ENCODE peak calls at places on chromosomes 13 and 19, in four cellular contexts. U is body of pancreas, E is endodermal cell, F is glutamatergic neuron. A is an unnamed sample.

GRCh38 chr13:33838567-33839131 is 20.7 kb downstream of the RFC3 start:
- DNase-seq in U (no peak), E (no peak), F (no peak), A (no peak)

GRCh38 chr19:5683177-5683886 is 2.5 kb downstream of the HSD11B1L start:
- DNase-seq in U (no peak), E (no peak), F (no peak), A (no peak)

GRCh38 chr13:97339989-97340361 is 94.0 kb upstream of the RAP2A start:
- DNase-seq in U (no peak), E (no peak), F (no peak), A (no peak)

GRCh38 chr19:17564783-17565182 is 9.3 kb downstream of the COLGALT1 start:
- DNase-seq in U (no peak), E (no peak), F (no peak), A (no peak)

GRCh38 chr13:110680852-110681251 is 25.1 kb downstream of the CARS2 start:
- DNase-seq in U (no peak), E (peak), F (peak), A (no peak)

GRCh38 chr13:71867101-71867814 is at the start of gene DACH1:
- DNase-seq in U (peak), E (peak), F (peak), A (peak)

GRCh38 chr13:77457989-77458388 is 77.5 kb upstream of the SCEL start:
- DNase-seq in U (no peak), E (no peak), F (no peak), A (no peak)

GRCh38 chr13:73220966-73221720 is 162.3 kb downstream of the KLF5 start:
- DNase-seq in U (no peak), E (peak), F (peak), A (no peak)

GRCh38 chr13:113413178-113413897 is 40.0 kb downstream of the ADPRHL1 start:
- DNase-seq in U (no peak), E (no peak), F (no peak), A (no peak)

GRCh38 chr19:5112175-5112574 is 143.3 kb downstream of the KDM4B start:
- DNase-seq in U (no peak), E (no peak), F (no peak), A (no peak)

GRCh38 chr19:1206733-1207301 is 1.2 kb downstream of the STK11 start:
- DNase-seq in U (peak), E (peak), F (no peak), A (no peak)

GRCh38 chr13:28716511-28716910 is 2.3 kb downstream of the SLC46A3 start:
- DNase-seq in U (peak), E (peak), F (no peak), A (no peak)

GRCh38 chr19:55697698-55698097 is 22.7 kb downstream of the EPN1 start:
- DNase-seq in U (no peak), E (peak), F (no peak), A (no peak)

GRCh38 chr13:23722726-23723453 is 152.7 kb downstream of the TNFRSF19 start:
- DNase-seq in U (no peak), E (no peak), F (no peak), A (no peak)

GRCh38 chr19:2061093-2061935 is 10.3 kb upstream of the MKNK2 start:
- DNase-seq in U (peak), E (peak), F (peak), A (peak)

GRCh38 chr19:36084231-36085009 is 26.5 kb upstream of the OVOL3 start:
- DNase-seq in U (no peak), E (no peak), F (no peak), A (no peak)

GRCh38 chr19:33677745-33678426 is 56.1 kb downstream of the CHST8 start:
- DNase-seq in U (no peak), E (peak), F (no peak), A (no peak)

GRCh38 chr13:95643814-95644598 is 500 bp downstream of the DZIP1 start:
- DNase-seq in U (peak), E (peak), F (peak), A (no peak)

GRCh38 chr13:94217370-94217769 is 262.1 kb downstream of the DCT start:
- DNase-seq in U (no peak), E (no peak), F (no peak), A (no peak)

GRCh38 chr13:109989686-109990085 is 203.3 kb upstream of the IRS2 start:
- DNase-seq in U (no peak), E (peak), F (no peak), A (no peak)

GRCh38 chr19:44891016-44891882 is at the start of gene TOMM40:
- DNase-seq in U (peak), E (peak), F (peak), A (peak)

GRCh38 chr13:71591380-71591779 is 275.6 kb downstream of the DACH1 start:
- DNase-seq in U (no peak), E (no peak), F (no peak), A (no peak)

DNA sequence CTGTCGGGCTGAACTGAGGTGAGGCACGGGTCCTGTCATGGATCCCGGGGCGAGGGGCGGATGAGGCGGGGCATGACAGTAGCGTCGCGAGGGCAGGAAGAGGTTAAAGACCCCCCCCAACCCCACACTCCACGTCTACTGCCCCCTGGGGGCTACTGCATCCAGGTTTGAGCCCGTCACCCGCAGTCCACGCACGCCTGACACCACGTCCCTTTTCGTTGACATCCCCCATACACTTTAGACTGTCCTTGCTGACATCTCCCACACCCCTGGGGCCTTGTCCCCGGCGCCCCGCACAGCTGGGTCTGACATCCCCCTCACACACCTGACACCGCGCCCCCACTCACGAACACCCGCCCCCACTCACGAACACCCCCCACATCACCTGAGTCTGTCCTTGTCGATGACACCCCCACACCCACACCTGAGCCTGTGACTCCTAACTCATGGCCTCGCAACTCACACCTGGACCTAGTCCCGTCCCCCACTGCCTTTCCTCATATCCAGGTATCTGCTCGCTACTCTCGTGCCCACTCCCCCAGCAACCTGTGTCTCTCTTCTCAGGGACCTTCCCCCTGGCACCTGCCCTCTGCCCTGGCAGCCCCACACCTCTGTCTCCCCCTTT is 416 bp downstream of the SLC25A42 start:
- DNase-seq in U (no peak), E (no peak), F (no peak), A (no peak)
- TF ChIP-seq CTCF in U (no peak), E (peak), F (no peak), A (no peak)

DNA sequence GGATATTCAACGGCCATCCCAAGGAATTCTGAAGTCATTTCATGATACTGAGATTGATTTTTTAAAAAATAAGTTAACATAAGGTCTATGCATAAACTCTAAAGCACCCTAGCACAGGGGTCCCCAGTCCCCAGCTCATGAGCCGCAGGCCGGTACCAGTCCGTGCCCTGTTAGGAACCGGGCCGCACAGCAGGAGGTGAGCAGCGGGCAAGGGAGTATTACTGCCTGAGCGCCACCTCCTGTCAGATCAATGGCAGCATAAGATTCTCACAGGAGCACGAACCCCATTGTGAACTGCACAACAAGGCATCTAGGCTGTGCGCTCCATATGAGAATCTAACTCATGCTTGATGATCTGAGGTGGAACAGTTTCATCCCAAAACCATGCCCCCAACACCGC is 31.0 kb downstream of the RCBTB1 start:
- DNase-seq in U (no peak), E (no peak), F (no peak), A (no peak)
- TF ChIP-seq CTCF in U (no peak), E (no peak), F (no peak), A (no peak)

DNA sequence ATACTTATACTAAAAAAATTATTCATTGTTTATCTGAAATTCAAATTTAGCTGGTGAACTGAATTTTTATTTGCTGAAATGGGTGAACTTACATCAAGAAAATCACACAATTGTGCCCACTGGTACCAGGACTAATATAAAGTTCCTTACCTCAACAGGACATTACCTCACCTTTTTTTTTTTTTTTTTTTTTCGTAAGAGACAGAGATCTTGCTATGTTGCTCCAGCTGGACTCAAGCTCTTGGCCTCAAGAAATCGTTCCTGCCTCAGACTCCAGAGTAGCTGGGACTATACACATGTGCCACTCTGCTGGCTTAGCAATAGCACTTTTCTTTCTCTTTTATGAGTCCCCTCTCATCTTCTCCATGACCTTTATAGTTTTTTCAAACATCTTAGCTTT is 22.5 kb upstream of the NDFIP2 start:
- DNase-seq in U (no peak), E (no peak), F (no peak), A (no peak)
- TF ChIP-seq CTCF in U (no peak), E (no peak), F (no peak), A (no peak)

GRCh38 chr13:20136781-20137703 is 23.8 kb downstream of the GJA3 start:
- DNase-seq in U (peak), E (peak), F (peak), A (peak)
- TF ChIP-seq CTCF in U (no peak), E (peak), F (no peak), A (peak)

GRCh38 chr13:41054919-41055619 is 6.2 kb upstream of the WBP4 start:
- DNase-seq in U (no peak), E (peak), F (no peak), A (no peak)
- TF ChIP-seq CTCF in U (no peak), E (peak), F (no peak), A (no peak)

GRCh38 chr19:50465986-50466771 is 10.1 kb upstream of the EMC10 start:
- DNase-seq in U (no peak), E (peak), F (peak), A (no peak)
- TF ChIP-seq CTCF in U (no peak), E (peak), F (peak), A (peak)

GRCh38 chr13:45715351-45715750 is 13.2 kb downstream of the CBY2 start:
- DNase-seq in U (no peak), E (no peak), F (no peak), A (no peak)

GRCh38 chr13:45717324-45717723 is 15.2 kb downstream of the CBY2 start:
- DNase-seq in U (no peak), E (no peak), F (no peak), A (no peak)

GRCh38 chr13:45718992-45719391 is 16.9 kb downstream of the CBY2 start:
- DNase-seq in U (no peak), E (no peak), F (no peak), A (no peak)

GRCh38 chr13:45721203-45721731 is 19.1 kb downstream of the CBY2 start:
- DNase-seq in U (no peak), E (no peak), F (no peak), A (no peak)

DNA sequence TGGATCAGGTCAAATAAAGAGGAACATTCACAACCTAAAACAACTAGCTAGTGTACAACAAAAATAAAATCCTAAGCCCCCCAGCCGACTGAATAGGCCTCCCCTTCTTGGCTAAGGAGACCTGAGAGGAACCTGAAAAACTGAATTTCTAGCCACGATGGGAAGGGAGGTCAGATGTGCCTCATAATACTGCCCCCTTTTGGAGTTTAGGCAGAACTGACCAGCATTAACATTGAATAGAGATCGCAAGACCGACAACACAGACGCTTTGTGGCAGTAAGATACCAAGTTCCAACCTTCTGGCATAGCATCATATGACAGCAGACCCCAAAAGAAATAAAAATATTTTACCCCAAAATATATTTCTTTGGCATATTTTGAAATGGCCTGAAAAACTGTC is 15.9 kb downstream of the CBY2 start:
- DNase-seq in U (no peak), E (peak), F (no peak), A (peak)
- TF ChIP-seq CTCF in U (peak), E (peak), F (peak), A (peak)